ENCODE peak calls at places on chromosomes 6 and 20, in four cellular contexts. E is WTC11, N is HepG2, S is K562. A is an unnamed sample.

GRCh38 chr6:84220809-84221409 is 6.5 kb downstream of the CEP162 start:
- DNase-seq in E (no peak), N (no peak), S (peak; percentile 58), A (no peak)

GRCh38 chr20:45088247-45088646 is 12.7 kb downstream of the KCNS1 start:
- DNase-seq in E (no peak), N (no peak), S (no peak), A (no peak)

GRCh38 chr6:153096031-153096430 is 35.1 kb downstream of the RGS17 start:
- DNase-seq in E (no peak), N (no peak), S (no peak), A (no peak)

GRCh38 chr20:34877002-34877264 is 521 bp downstream of the ACSS2 start:
- DNase-seq in E (no peak), N (no peak), S (peak; percentile 27), A (no peak)

GRCh38 chr6:80454661-80455365 is 348.3 kb downstream of the BCKDHB start:
- DNase-seq in E (no peak), N (no peak), S (no peak), A (no peak)

GRCh38 chr6:143843689-143844405 is 709 bp downstream of the LTV1 start:
- DNase-seq in E (no peak), N (peak; percentile 13), S (peak; percentile 42), A (no peak)

GRCh38 chr20:48149887-48150286 is 364.6 kb upstream of the SULF2 start:
- DNase-seq in E (no peak), N (no peak), S (no peak), A (no peak)

GRCh38 chr6:85764844-85765243 is 122.2 kb upstream of the SYNCRIP start:
- DNase-seq in E (no peak), N (peak; percentile 32), S (no peak), A (no peak)

GRCh38 chr6:97176468-97176867 is 106.5 kb downstream of the MMS22L start:
- DNase-seq in E (no peak), N (no peak), S (no peak), A (no peak)

GRCh38 chr6:31010393-31011060 is at the start of gene MUC22:
- DNase-seq in E (no peak), N (no peak), S (no peak), A (no peak)

GRCh38 chr6:105178110-105178509 is 1.7 kb downstream of the POPDC3 start:
- DNase-seq in E (no peak), N (no peak), S (no peak), A (no peak)

GRCh38 chr20:3902041-3902440 is 12.9 kb downstream of the PANK2 start:
- DNase-seq in E (no peak), N (no peak), S (no peak), A (no peak)

GRCh38 chr20:38193586-38194105 is 28.6 kb upstream of the TGM2 start:
- DNase-seq in E (no peak), N (no peak), S (no peak), A (no peak)

GRCh38 chr6:6741264-6741663 is 152.7 kb downstream of the LY86 start:
- DNase-seq in E (no peak), N (no peak), S (peak; percentile 36), A (no peak)

GRCh38 chr20:23049201-23049932 is at the start of gene THBD:
- DNase-seq in E (peak; percentile 56), N (no peak), S (no peak), A (no peak)

GRCh38 chr20:45970646-45971424 is 1.2 kb downstream of the ZNF335 start:
- DNase-seq in E (no peak), N (no peak), S (peak; percentile 53), A (no peak)

GRCh38 chr6:144482142-144482541 is 197.0 kb downstream of the UTRN start:
- DNase-seq in E (peak; percentile 74), N (peak; percentile 69), S (peak; percentile 78), A (peak; percentile 20)

GRCh38 chr6:149855741-149856140 is 8.4 kb downstream of the LRP11 start:
- DNase-seq in E (no peak), N (no peak), S (no peak), A (no peak)

GRCh38 chr20:46129955-46130481 is 11.9 kb downstream of the CD40 start:
- DNase-seq in E (no peak), N (no peak), S (no peak), A (peak; percentile 59)

GRCh38 chr20:8339313-8339712 is 207.2 kb downstream of the PLCB1 start:
- DNase-seq in E (no peak), N (no peak), S (no peak), A (no peak)

GRCh38 chr20:59559863-59560262 is 44.5 kb upstream of the PHACTR3 start:
- DNase-seq in E (no peak), N (no peak), S (no peak), A (no peak)

GRCh38 chr6:17863971-17864754 is 123.3 kb downstream of the KIF13A start:
- DNase-seq in E (no peak), N (peak; percentile 15), S (peak; percentile 50), A (no peak)

GRCh38 chr6:125966569-125966968 is 10.0 kb downstream of the HINT3 start:
- DNase-seq in E (no peak), N (no peak), S (no peak), A (no peak)

GRCh38 chr6:11428895-11429294 is 108.7 kb upstream of the TMEM170B start:
- DNase-seq in E (no peak), N (peak; percentile 80), S (no peak), A (peak; percentile 83)

GRCh38 chr6:54135665-54136370 is 24.6 kb downstream of the MLIP start:
- DNase-seq in E (no peak), N (peak; percentile 74), S (no peak), A (no peak)

GRCh38 chr20:35001596-35002362 is 46.1 kb downstream of the MYH7B start:
- DNase-seq in E (peak; percentile 66), N (no peak), S (no peak), A (no peak)

GRCh38 chr6:34182751-34183531 is 37.1 kb upstream of the GRM4 start:
- DNase-seq in E (no peak), N (no peak), S (no peak), A (peak; percentile 34)

GRCh38 chr6:62740171-62740570 is 454.1 kb upstream of the KHDRBS2 start:
- DNase-seq in E (no peak), N (no peak), S (no peak), A (no peak)

GRCh38 chr6:41878246-41878645 is 16.9 kb downstream of the USP49 start:
- DNase-seq in E (no peak), N (no peak), S (no peak), A (no peak)

GRCh38 chr20:25251019-25251418 is 3.1 kb downstream of the PYGB start:
- DNase-seq in E (no peak), N (no peak), S (no peak), A (no peak)

GRCh38 chr6:82704048-82704447 is 340.4 kb downstream of the TPBG start:
- DNase-seq in E (no peak), N (no peak), S (no peak), A (no peak)
- TF ChIP-seq ETV6 in E (no peak), N (no peak), S (no peak), A (no peak)

GRCh38 chr6:16487953-16488674 is 249.7 kb downstream of the GMPR start:
- DNase-seq in E (no peak), N (no peak), S (no peak), A (no peak)
- TF ChIP-seq ETV6 in E (no peak), N (no peak), S (no peak), A (no peak)

DNA sequence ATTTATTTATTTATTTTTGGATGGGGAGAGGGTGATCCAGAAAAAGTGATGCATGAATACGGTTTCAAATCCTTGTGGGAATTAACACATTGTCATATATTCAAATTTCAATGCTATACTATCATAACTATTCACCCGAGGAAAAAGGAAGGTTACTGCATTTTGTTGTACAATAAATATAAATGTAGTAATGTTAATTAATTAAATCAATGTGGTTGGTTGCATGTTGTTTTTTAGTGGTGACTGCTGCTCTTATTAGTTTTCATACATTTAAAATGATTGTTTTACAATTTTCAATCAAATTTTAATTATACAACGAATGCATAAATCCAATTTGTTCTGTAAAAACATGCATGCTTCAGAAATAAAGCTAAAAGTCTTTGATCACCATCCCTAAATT is 180.5 kb downstream of the ZFP64 start:
- DNase-seq in E (no peak), N (no peak), S (no peak), A (no peak)
- TF ChIP-seq ETV6 in E (no peak), N (no peak), S (no peak), A (no peak)

DNA sequence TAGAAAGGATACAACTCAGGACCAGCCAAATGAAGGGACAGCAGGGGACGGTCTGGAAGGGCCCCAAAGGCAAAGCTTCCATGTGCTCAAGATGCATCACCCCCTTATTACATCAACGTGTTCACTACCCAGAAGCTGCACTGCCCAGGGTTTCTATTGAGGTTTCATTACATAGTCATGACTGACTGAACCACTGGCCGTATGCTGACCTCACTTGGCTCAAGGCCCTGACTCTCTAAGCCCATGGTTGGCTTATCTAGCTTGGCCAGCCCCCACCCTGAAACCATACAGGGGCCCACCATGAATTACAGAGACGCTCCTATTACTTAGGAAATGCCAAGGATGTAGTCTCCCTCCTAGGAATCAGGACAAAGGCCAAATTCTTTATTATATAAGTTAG is 179.4 kb downstream of the FOXC1 start:
- DNase-seq in E (no peak), N (no peak), S (peak; percentile 75), A (no peak)
- TF ChIP-seq ETV6 in E (no peak), N (no peak), S (no peak), A (no peak)

DNA sequence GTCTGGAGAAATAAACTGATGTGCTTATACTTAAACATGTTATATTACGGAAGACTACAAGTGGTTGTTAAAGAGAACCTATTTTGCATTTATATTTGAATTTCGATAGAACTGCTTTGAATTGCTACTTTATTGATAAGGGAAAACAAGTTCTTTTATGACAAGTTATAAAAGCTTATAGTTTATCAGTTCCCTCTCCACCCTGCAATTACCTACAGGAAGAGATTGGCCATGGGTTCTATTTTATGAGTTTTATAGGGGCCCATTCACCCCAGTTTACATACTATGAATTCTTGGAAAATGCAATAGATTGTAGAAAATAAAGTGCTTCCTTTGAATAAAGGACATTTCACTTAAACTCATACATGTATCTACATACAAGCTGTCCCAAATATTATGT is 144.4 kb downstream of the AHI1 start:
- DNase-seq in E (no peak), N (no peak), S (no peak), A (no peak)
- TF ChIP-seq ETV6 in E (no peak), N (no peak), S (no peak), A (no peak)

GRCh38 chr6:166830185-166830890 is 126.0 kb downstream of the RNASET2 start:
- DNase-seq in E (no peak), N (no peak), S (no peak), A (peak; percentile 80)
- TF ChIP-seq ETV6 in E (no peak), N (no peak), S (no peak), A (no peak)

DNA sequence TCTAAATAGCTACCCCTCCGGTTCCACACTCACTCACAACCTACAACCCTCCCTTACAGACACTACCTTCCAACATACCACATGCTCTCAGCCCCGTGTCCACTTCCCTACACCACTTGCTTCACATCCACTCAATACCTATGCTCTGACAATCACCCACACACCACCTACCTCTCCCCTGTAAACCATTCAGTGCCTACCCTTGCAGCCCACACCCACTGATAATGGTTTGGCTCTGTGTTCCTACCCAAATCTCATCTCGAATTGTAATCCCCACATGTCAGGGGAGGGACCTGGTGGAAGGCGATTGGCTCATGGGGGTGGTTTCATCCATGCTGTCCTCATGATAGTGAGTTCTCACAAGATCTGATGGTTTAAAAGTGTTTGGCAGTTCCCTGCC is 9.8 kb upstream of the ZNF343 start:
- DNase-seq in E (no peak), N (no peak), S (peak; percentile 49), A (no peak)
- TF ChIP-seq ETV6 in E (no peak), N (no peak), S (no peak), A (no peak)